ENCODE peak calls at places on chromosome 20, in eight cellular contexts. One of them, this sample, is unnamed.

GRCh38 chr20:10447028-10447427 is 11.9 kb downstream of the SLX4IP start:
- DNase-seq in KG1: no peak
- DNase-seq in T follicular helper cell: peak
- DNase-seq in GM13977: peak
- DNase-seq in M059J: peak
- DNase-seq in T-helper 1 cell: peak
- DNase-seq in DMS53: peak
- DNase-seq in HT1080: peak
- DNase-seq in this sample: peak

GRCh38 chr20:8756410-8756809 is 312.5 kb upstream of the PLCB4 start:
- DNase-seq in KG1: no peak
- DNase-seq in T follicular helper cell: no peak
- DNase-seq in GM13977: no peak
- DNase-seq in M059J: peak
- DNase-seq in T-helper 1 cell: no peak
- DNase-seq in DMS53: peak
- DNase-seq in HT1080: peak
- DNase-seq in this sample: no peak

GRCh38 chr20:49277786-49278035 is 146 bp downstream of the ZNFX1 start:
- DNase-seq in KG1: no peak
- DNase-seq in T follicular helper cell: no peak
- DNase-seq in GM13977: no peak
- DNase-seq in M059J: no peak
- DNase-seq in T-helper 1 cell: no peak
- DNase-seq in DMS53: no peak
- DNase-seq in HT1080: no peak
- DNase-seq in this sample: no peak

GRCh38 chr20:20184149-20184548 is 131.8 kb downstream of the CFAP61 start:
- DNase-seq in KG1: no peak
- DNase-seq in T follicular helper cell: no peak
- DNase-seq in GM13977: no peak
- DNase-seq in M059J: peak
- DNase-seq in T-helper 1 cell: no peak
- DNase-seq in DMS53: peak
- DNase-seq in HT1080: peak
- DNase-seq in this sample: no peak

GRCh38 chr20:18719426-18719825 is 94.2 kb upstream of the SCP2D1 start:
- DNase-seq in KG1: no peak
- DNase-seq in T follicular helper cell: no peak
- DNase-seq in GM13977: no peak
- DNase-seq in M059J: peak
- DNase-seq in T-helper 1 cell: no peak
- DNase-seq in DMS53: no peak
- DNase-seq in HT1080: peak
- DNase-seq in this sample: no peak

GRCh38 chr20:58233881-58234528 is 5.6 kb upstream of the ANKRD60 start:
- DNase-seq in KG1: no peak
- DNase-seq in T follicular helper cell: no peak
- DNase-seq in GM13977: no peak
- DNase-seq in M059J: peak
- DNase-seq in T-helper 1 cell: peak
- DNase-seq in DMS53: no peak
- DNase-seq in HT1080: no peak
- DNase-seq in this sample: no peak

GRCh38 chr20:14963262-14963663 is 625.9 kb upstream of the FLRT3 start:
- DNase-seq in KG1: no peak
- DNase-seq in T follicular helper cell: no peak
- DNase-seq in GM13977: no peak
- DNase-seq in M059J: peak
- DNase-seq in T-helper 1 cell: no peak
- DNase-seq in DMS53: peak
- DNase-seq in HT1080: peak
- DNase-seq in this sample: no peak

GRCh38 chr20:17662333-17663039 is 19.6 kb downstream of the RRBP1 start:
- DNase-seq in KG1: no peak
- DNase-seq in T follicular helper cell: no peak
- DNase-seq in GM13977: no peak
- DNase-seq in M059J: peak
- DNase-seq in T-helper 1 cell: no peak
- DNase-seq in DMS53: no peak
- DNase-seq in HT1080: no peak
- DNase-seq in this sample: no peak

GRCh38 chr20:23033918-23034317 is 1.2 kb upstream of the SSTR4 start:
- DNase-seq in KG1: no peak
- DNase-seq in T follicular helper cell: no peak
- DNase-seq in GM13977: no peak
- DNase-seq in M059J: no peak
- DNase-seq in T-helper 1 cell: no peak
- DNase-seq in DMS53: no peak
- DNase-seq in HT1080: no peak
- DNase-seq in this sample: no peak

GRCh38 chr20:60485012-60485760 is 527.0 kb downstream of the CDH26 start:
- DNase-seq in KG1: no peak
- DNase-seq in T follicular helper cell: no peak
- DNase-seq in GM13977: no peak
- DNase-seq in M059J: no peak
- DNase-seq in T-helper 1 cell: no peak
- DNase-seq in DMS53: no peak
- DNase-seq in HT1080: no peak
- DNase-seq in this sample: no peak

GRCh38 chr20:5552154-5552553 is 198.0 kb upstream of the SHLD1 start:
- DNase-seq in KG1: no peak
- DNase-seq in T follicular helper cell: no peak
- DNase-seq in GM13977: no peak
- DNase-seq in M059J: no peak
- DNase-seq in T-helper 1 cell: no peak
- DNase-seq in DMS53: no peak
- DNase-seq in HT1080: no peak
- DNase-seq in this sample: no peak

GRCh38 chr20:33393609-33394008 is 7.7 kb downstream of the CDK5RAP1 start:
- DNase-seq in KG1: no peak
- DNase-seq in T follicular helper cell: no peak
- DNase-seq in GM13977: no peak
- DNase-seq in M059J: no peak
- DNase-seq in T-helper 1 cell: no peak
- DNase-seq in DMS53: no peak
- DNase-seq in HT1080: no peak
- DNase-seq in this sample: no peak

GRCh38 chr20:51876511-51876910 is 74.2 kb upstream of the SALL4 start:
- DNase-seq in KG1: no peak
- DNase-seq in T follicular helper cell: no peak
- DNase-seq in GM13977: no peak
- DNase-seq in M059J: peak
- DNase-seq in T-helper 1 cell: no peak
- DNase-seq in DMS53: no peak
- DNase-seq in HT1080: no peak
- DNase-seq in this sample: no peak

This sample was measured in T-helper 22 cell.